ENCODE peak calls at places on chromosomes 6 and 20, in five cellular contexts. Y is hypothalamus; N is BJ; D is stimulated activated CD4-positive, alpha-beta T cell treated with anti-CD3 and anti-CD28 coated beads, Interleukin-4, amount 100 ng/mL, for 4 hours; R is neural progenitor cell. T is an unnamed sample.

GRCh38 chr6:3851839-3852238 is 2.7 kb downstream of the FAM50B start:
- DNase-seq in D (no peak), R (no peak), Y (no peak), N (no peak), T (no peak)

GRCh38 chr20:58875541-58876134 is 23.1 kb downstream of the GNAS start:
- DNase-seq in N (no peak), R (no peak), Y (no peak), D (no peak), T (peak)

GRCh38 chr6:77457720-77458349 is 5.5 kb downstream of the HTR1B start:
- DNase-seq in N (peak), Y (peak), D (no peak), R (peak), T (peak)

GRCh38 chr6:106630366-106630765 is 988 bp downstream of the QRSL1 start:
- DNase-seq in D (no peak), Y (no peak), R (no peak), N (no peak), T (no peak)

GRCh38 chr6:38079537-38079936 is 260.0 kb downstream of the ZFAND3 start:
- DNase-seq in Y (no peak), R (no peak), N (no peak), D (no peak), T (no peak)

GRCh38 chr20:11173936-11174335 is 500.1 kb upstream of the JAG1 start:
- DNase-seq in D (no peak), N (no peak), R (no peak), Y (no peak), T (no peak)

GRCh38 chr6:47033029-47033796 is 8.9 kb downstream of the ADGRF1 start:
- DNase-seq in Y (no peak), N (no peak), R (no peak), D (no peak), T (no peak)

GRCh38 chr6:94270040-94270689 is 850.8 kb upstream of the EPHA7 start:
- DNase-seq in N (no peak), R (peak), D (no peak), Y (no peak), T (peak)

GRCh38 chr20:38242848-38243449 is 17.6 kb downstream of the KIAA1755 start:
- DNase-seq in N (no peak), D (no peak), Y (no peak), R (peak), T (no peak)

GRCh38 chr6:157559201-157559756 is 178.3 kb downstream of the ZDHHC14 start:
- DNase-seq in Y (no peak), R (no peak), N (no peak), D (no peak), T (no peak)

GRCh38 chr6:151111670-151112069 is 128.1 kb upstream of the AKAP12 start:
- DNase-seq in R (no peak), N (no peak), Y (no peak), D (no peak), T (no peak)

GRCh38 chr20:10897341-10897740 is 223.5 kb upstream of the JAG1 start:
- DNase-seq in R (no peak), D (no peak), N (no peak), Y (no peak), T (no peak)

GRCh38 chr6:29753309-29753644 is 30.0 kb downstream of the HLA-F start:
- DNase-seq in N (no peak), Y (no peak), R (no peak), D (no peak), T (no peak)

GRCh38 chr6:53715434-53715833 is 49.9 kb upstream of the KLHL31 start:
- DNase-seq in Y (no peak), R (no peak), D (no peak), N (no peak), T (no peak)

GRCh38 chr20:50379049-50379990 is 130.9 kb upstream of the PTPN1 start:
- DNase-seq in Y (no peak), D (no peak), R (no peak), N (peak), T (peak)

GRCh38 chr6:32700391-32701040 is 34.1 kb upstream of the HLA-DQB1 start:
- DNase-seq in R (peak), D (peak), N (no peak), Y (no peak), T (peak)

GRCh38 chr6:161254754-161255253 is 19.1 kb downstream of the AGPAT4 start:
- DNase-seq in R (peak), N (no peak), Y (no peak), D (no peak), T (no peak)

GRCh38 chr6:144063744-144064401 is 31.5 kb downstream of the SF3B5 start:
- DNase-seq in D (peak), R (peak), N (no peak), Y (peak), T (peak)

GRCh38 chr6:20605061-20605460 is 70.8 kb downstream of the CDKAL1 start:
- DNase-seq in Y (no peak), N (no peak), R (no peak), D (no peak), T (no peak)

GRCh38 chr6:24522090-24522820 is 27.5 kb downstream of the ALDH5A1 start:
- DNase-seq in R (no peak), N (no peak), Y (no peak), D (no peak), T (no peak)

GRCh38 chr20:62875419-62876355 is 14.1 kb upstream of the TCFL5 start:
- DNase-seq in N (no peak), R (peak), Y (no peak), D (no peak), T (peak)

GRCh38 chr6:106334646-106335448 is 9.3 kb upstream of the ATG5 start:
- DNase-seq in Y (no peak), R (peak), D (peak), N (peak), T (peak)

GRCh38 chr20:40691566-40692239 is 2.7 kb upstream of the MAFB start:
- DNase-seq in N (no peak), D (no peak), R (peak), Y (no peak), T (no peak)

GRCh38 chr20:3766832-3767433 is 620 bp downstream of the ADISSP start:
- DNase-seq in Y (no peak), R (peak), N (no peak), D (no peak), T (no peak)

GRCh38 chr6:35778437-35778836 is 2.0 kb downstream of the CLPSL2 start:
- DNase-seq in R (no peak), D (no peak), Y (no peak), N (no peak), T (no peak)